ENCODE peak calls at places on chromosomes 2 and 18, in four cellular contexts. One of them, this sample, is unnamed.

GRCh38 chr18:77000527-77000926 is 132.1 kb downstream of the MBP start:
- DNase-seq in AG09309: no peak
- DNase-seq in HL-60: peak; percentile 70
- DNase-seq in colonic mucosa: peak; percentile 54
- DNase-seq in this sample: no peak

GRCh38 chr2:5913729-5914390 is 221.7 kb downstream of the SOX11 start:
- DNase-seq in HL-60: no peak
- DNase-seq in AG09309: no peak
- DNase-seq in colonic mucosa: no peak
- DNase-seq in this sample: no peak

GRCh38 chr18:45920367-45920766 is 46.8 kb downstream of the EPG5 start:
- DNase-seq in AG09309: peak; percentile 73
- DNase-seq in HL-60: peak; percentile 19
- DNase-seq in colonic mucosa: peak; percentile 68
- DNase-seq in this sample: no peak

GRCh38 chr18:33404244-33404873 is 36.2 kb downstream of the CCDC178 start:
- DNase-seq in AG09309: no peak
- DNase-seq in HL-60: no peak
- DNase-seq in colonic mucosa: no peak
- DNase-seq in this sample: no peak

GRCh38 chr18:31248783-31249521 is 69.0 kb upstream of the DSG1 start:
- DNase-seq in HL-60: no peak
- DNase-seq in colonic mucosa: no peak
- DNase-seq in AG09309: no peak
- DNase-seq in this sample: no peak

GRCh38 chr18:63258749-63259580 is 60.6 kb downstream of the BCL2 start:
- DNase-seq in HL-60: no peak
- DNase-seq in AG09309: no peak
- DNase-seq in colonic mucosa: no peak
- DNase-seq in this sample: no peak

GRCh38 chr2:85134255-85135065 is 1.3 kb downstream of the TCF7L1 start:
- DNase-seq in HL-60: no peak
- DNase-seq in AG09309: no peak
- DNase-seq in colonic mucosa: peak; percentile 22
- DNase-seq in this sample: no peak

GRCh38 chr2:118774458-118775133 is 72.9 kb downstream of the EN1 start:
- DNase-seq in HL-60: no peak
- DNase-seq in colonic mucosa: peak; percentile 34
- DNase-seq in AG09309: no peak
- DNase-seq in this sample: no peak

GRCh38 chr2:46283693-46284092 is 13.5 kb upstream of the EPAS1 start:
- DNase-seq in colonic mucosa: no peak
- DNase-seq in AG09309: no peak
- DNase-seq in HL-60: no peak
- DNase-seq in this sample: no peak

GRCh38 chr18:6543330-6543908 is 128.7 kb upstream of the L3MBTL4 start:
- DNase-seq in HL-60: no peak
- DNase-seq in AG09309: no peak
- DNase-seq in colonic mucosa: no peak
- DNase-seq in this sample: peak; percentile 22

GRCh38 chr18:59265246-59266018 is 7.8 kb downstream of the RAX start:
- DNase-seq in colonic mucosa: no peak
- DNase-seq in AG09309: no peak
- DNase-seq in HL-60: no peak
- DNase-seq in this sample: no peak

GRCh38 chr2:9053534-9053931 is 50.0 kb upstream of the MBOAT2 start:
- DNase-seq in colonic mucosa: no peak
- DNase-seq in AG09309: no peak
- DNase-seq in HL-60: no peak
- DNase-seq in this sample: no peak

GRCh38 chr2:121530210-121530562 is 494 bp upstream of the RNU4ATAC start:
- DNase-seq in AG09309: no peak
- DNase-seq in HL-60: no peak
- DNase-seq in colonic mucosa: no peak
- DNase-seq in this sample: no peak

GRCh38 chr2:206250041-206250897 is 24.2 kb upstream of the ZDBF2 start:
- DNase-seq in AG09309: no peak
- DNase-seq in HL-60: peak; percentile 27
- DNase-seq in colonic mucosa: peak; percentile 25
- DNase-seq in this sample: no peak

GRCh38 chr2:118122768-118123335 is 34.6 kb downstream of the INSIG2 start:
- DNase-seq in AG09309: no peak
- DNase-seq in HL-60: peak; percentile 14
- DNase-seq in colonic mucosa: no peak
- DNase-seq in this sample: no peak

GRCh38 chr2:203122317-203122998 is 107.8 kb downstream of the NBEAL1 start:
- DNase-seq in colonic mucosa: no peak
- DNase-seq in HL-60: no peak
- DNase-seq in AG09309: no peak
- DNase-seq in this sample: no peak

GRCh38 chr2:125408839-125409502 is 1247.0 kb upstream of the GYPC start:
- DNase-seq in HL-60: no peak
- DNase-seq in colonic mucosa: no peak
- DNase-seq in AG09309: no peak
- DNase-seq in this sample: no peak

GRCh38 chr2:8162602-8163001 is 519.3 kb upstream of the ID2 start:
- DNase-seq in colonic mucosa: no peak
- DNase-seq in HL-60: no peak
- DNase-seq in AG09309: no peak
- DNase-seq in this sample: no peak

GRCh38 chr2:224448236-224448635 is 46.3 kb upstream of the FAM124B start:
- DNase-seq in colonic mucosa: no peak
- DNase-seq in AG09309: no peak
- DNase-seq in HL-60: no peak
- DNase-seq in this sample: no peak

GRCh38 chr2:169397697-169398096 is 35.4 kb upstream of the LRP2 start:
- DNase-seq in HL-60: no peak
- DNase-seq in colonic mucosa: no peak
- DNase-seq in AG09309: no peak
- DNase-seq in this sample: no peak

GRCh38 chr18:58668897-58669296 is 2.4 kb upstream of the MALT1 start:
- DNase-seq in colonic mucosa: no peak
- DNase-seq in HL-60: no peak
- DNase-seq in AG09309: no peak
- DNase-seq in this sample: no peak

GRCh38 chr2:14023558-14023957 is 609.0 kb upstream of the LRATD1 start:
- DNase-seq in colonic mucosa: no peak
- DNase-seq in AG09309: no peak
- DNase-seq in HL-60: no peak
- DNase-seq in this sample: no peak

DNA sequence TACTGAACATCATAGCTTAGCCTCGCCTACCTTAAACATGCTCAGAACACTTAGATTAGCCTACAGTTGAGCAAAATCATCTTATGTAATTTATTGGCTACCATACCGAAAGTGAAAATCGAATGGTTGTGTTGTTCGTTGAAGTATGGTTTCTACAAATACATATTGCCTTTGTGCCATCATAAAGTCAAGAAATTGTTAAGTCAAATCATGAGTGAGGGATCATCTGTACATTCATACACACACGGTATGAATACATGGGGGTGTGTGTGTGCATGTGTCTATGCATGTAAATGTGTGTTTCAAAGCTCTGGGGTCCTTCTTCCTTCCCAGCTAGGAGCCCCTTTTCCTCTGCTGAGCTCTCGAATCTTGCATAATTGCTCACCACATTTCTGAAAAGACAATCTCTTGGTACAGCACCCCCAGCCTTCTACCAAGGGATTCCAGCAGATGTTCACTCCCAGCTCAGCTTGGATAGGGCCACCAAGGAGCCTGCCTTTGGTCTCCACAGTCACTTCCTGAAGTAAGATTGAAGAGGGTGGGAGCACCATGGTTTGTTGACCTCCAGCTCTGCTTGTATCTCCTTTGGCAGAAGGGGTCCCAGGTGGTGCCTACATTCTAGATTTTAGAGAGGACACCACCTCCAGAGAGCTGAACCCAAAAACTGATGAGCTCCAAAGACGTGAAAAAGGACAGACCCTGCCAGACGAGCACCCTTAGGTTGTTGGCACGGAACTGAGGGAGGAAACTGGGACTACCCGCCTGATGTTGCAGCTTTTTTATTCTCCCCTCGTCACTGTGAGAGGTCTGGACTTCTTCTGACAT is 33.2 kb upstream of the CYP1B1 start:
- DNase-seq in HL-60: no peak
- DNase-seq in AG09309: no peak
- DNase-seq in colonic mucosa: no peak
- DNase-seq in this sample: no peak
- H3K4me3 ChIP-seq in HL-60: no peak overlapping the region
- H3K4me3 ChIP-seq in AG09309: no peak overlapping the region
- H3K4me3 ChIP-seq in colonic mucosa: no peak overlapping the region
- H3K4me3 ChIP-seq in this sample: no peak overlapping the region

DNA sequence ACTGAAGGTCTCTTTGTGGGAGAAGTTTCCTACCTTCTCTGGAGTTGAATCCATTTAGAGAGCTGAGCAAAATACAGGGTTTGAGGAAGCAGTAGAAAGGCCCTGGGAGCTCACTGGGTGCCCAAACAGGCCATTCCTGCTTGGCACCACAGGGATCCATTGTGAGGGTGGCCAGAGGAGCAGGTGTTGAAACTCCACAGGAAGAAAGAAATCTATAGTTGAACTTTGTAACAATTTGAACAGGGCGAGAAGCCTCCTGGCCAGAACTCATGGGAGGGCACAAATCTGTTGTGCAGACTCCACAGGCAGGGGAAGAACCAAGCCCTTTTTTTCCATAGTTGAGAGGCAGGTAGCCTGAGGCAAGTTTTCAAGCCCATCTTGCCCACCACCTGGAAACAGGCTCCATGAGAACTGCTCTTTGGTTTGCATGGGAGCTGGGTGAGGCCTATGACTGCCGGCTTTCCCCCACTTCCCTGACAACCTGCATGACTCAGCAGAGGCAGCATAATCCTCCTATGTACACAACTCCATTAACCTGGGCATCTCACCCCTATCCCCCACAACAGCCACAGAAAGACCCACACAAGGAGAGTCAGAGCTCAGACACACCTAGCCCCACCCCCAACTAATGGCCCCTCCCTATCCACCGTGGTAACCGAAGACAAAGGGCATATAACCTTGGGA is 1053.0 kb downstream of the TSN start:
- DNase-seq in HL-60: no peak
- DNase-seq in colonic mucosa: no peak
- DNase-seq in AG09309: no peak
- DNase-seq in this sample: no peak
- H3K4me3 ChIP-seq in HL-60: no peak overlapping the region
- H3K4me3 ChIP-seq in colonic mucosa: no peak overlapping the region
- H3K4me3 ChIP-seq in AG09309: no peak overlapping the region
- H3K4me3 ChIP-seq in this sample: no peak overlapping the region

GRCh38 chr2:177148477-177149154 is 64.0 kb upstream of the HNRNPA3 start:
- DNase-seq in AG09309: no peak
- DNase-seq in colonic mucosa: peak; percentile 87
- DNase-seq in HL-60: peak; percentile 70
- DNase-seq in this sample: peak; percentile 60
- H3K4me3 ChIP-seq in AG09309: peak overlapping the region; percentile 43
- H3K4me3 ChIP-seq in colonic mucosa: peak overlapping the region; percentile 36
- H3K4me3 ChIP-seq in HL-60: peak overlapping the region; percentile 41
- H3K4me3 ChIP-seq in this sample: peak overlapping the region; percentile 47

DNA sequence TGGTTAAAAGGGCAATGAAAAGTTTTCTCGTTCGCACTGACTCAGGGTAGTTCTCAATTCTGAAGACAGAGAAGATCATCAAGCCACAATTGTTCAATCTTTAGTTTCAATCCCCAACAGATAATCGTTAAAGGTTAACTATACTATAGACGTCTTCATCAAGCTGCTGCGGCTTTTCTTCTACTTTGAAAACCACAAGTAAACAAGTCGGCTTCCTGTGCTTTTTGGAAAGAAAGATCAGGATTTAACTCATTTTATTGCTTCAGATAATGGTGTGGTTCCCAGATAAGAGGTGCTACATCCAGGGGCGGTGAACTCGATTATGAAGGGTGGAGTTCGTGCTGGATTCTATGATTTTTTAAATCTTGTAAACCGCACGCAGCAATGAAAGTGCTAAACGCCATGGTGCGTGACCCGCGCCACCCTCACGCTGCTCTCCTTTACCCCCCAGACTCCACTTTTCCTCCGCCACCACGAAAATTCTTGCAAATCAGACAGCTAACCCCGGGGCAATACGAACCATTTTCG is 535 bp upstream of the CDCA7 start:
- DNase-seq in AG09309: no peak
- DNase-seq in colonic mucosa: no peak
- DNase-seq in HL-60: peak; percentile 83
- DNase-seq in this sample: peak; percentile 86
- H3K4me3 ChIP-seq in AG09309: peak overlapping the region; percentile 42
- H3K4me3 ChIP-seq in colonic mucosa: peak overlapping the region; percentile 67
- H3K4me3 ChIP-seq in HL-60: peak overlapping the region; percentile 83
- H3K4me3 ChIP-seq in this sample: peak overlapping the region; percentile 91

GRCh38 chr2:42795871-42796301 is 3.5 kb upstream of the HAAO start:
- DNase-seq in AG09309: no peak
- DNase-seq in colonic mucosa: no peak
- DNase-seq in HL-60: no peak
- DNase-seq in this sample: no peak

GRCh38 chr2:42793314-42794270 is 1.2 kb upstream of the HAAO start:
- DNase-seq in AG09309: no peak
- DNase-seq in HL-60: no peak
- DNase-seq in colonic mucosa: no peak
- DNase-seq in this sample: no peak

GRCh38 chr2:42792583-42793313 is at the start of gene HAAO:
- DNase-seq in colonic mucosa: peak; percentile 72
- DNase-seq in AG09309: no peak
- DNase-seq in HL-60: no peak
- DNase-seq in this sample: no peak

GRCh38 chr2:42795275-42795674 is 2.9 kb upstream of the HAAO start:
- DNase-seq in AG09309: no peak
- DNase-seq in HL-60: no peak
- DNase-seq in colonic mucosa: no peak
- DNase-seq in this sample: no peak

DNA sequence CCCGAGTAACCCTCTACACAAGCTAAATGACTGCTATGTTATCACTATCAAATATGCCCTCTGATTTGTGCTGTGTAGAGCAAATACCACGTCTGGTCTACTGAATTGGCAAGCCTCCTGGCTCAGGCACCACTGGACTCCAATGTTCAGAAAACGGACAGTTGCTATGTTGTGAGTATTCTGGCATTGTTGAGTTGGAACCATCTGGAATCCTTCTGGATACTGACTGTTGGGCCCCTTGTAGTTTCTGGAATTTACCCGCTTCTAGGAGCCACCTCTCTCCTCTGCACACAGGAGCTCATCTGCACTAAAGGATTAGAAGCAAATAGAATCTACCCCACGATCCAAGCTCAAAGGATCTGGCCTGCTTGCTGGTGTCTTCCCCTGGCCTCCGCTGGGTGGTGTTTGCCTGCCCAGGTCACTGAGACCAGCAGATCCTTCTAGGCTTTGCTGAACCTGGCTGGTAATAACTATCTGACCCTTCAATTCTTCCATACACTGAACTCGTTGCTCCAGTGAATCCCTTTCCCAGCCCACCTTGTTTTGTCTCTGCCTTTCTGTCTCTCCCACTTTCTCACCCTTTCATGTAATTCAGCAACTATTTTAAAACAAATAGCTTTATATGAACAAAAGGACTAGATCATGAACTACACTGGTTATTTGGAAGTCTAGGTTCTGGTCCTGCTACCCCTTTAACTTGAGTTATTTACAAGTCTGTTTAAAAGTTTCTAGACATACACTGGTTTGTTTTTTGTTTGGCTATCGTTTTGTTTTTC is 2.1 kb upstream of the HAAO start:
- DNase-seq in AG09309: no peak
- DNase-seq in HL-60: no peak
- DNase-seq in colonic mucosa: no peak
- DNase-seq in this sample: no peak
- H3K4me3 ChIP-seq in AG09309: no peak overlapping the region
- H3K4me3 ChIP-seq in HL-60: no peak overlapping the region
- H3K4me3 ChIP-seq in colonic mucosa: no peak overlapping the region
- H3K4me3 ChIP-seq in this sample: no peak overlapping the region